ENCODE peak calls at places on chromosome 18, in ten cellular contexts. One of them, this sample, is unnamed. For H3K27me3 and H3K36me3, the result is how much of the 10 kb centered on the place peaks cover.

GRCh38 chr18:62877448-62878221 is 162.3 kb downstream of the PHLPP1 start:
- DNase-seq in adrenal gland: no peak
- DNase-seq in upper lobe of right lung: no peak
- DNase-seq in kidney epithelial cell: no peak
- DNase-seq in fibroblast of lung: peak
- DNase-seq in adipocyte: peak
- DNase-seq in stomach: no peak
- DNase-seq in aorta: no peak
- DNase-seq in tibial nerve: no peak
- DNase-seq in MM.1S: no peak
- DNase-seq in this sample: peak

GRCh38 chr18:57755473-57756067 is 47.5 kb downstream of the ATP8B1 start:
- DNase-seq in tibial nerve: no peak
- DNase-seq in adrenal gland: no peak
- DNase-seq in adipocyte: no peak
- DNase-seq in kidney epithelial cell: no peak
- DNase-seq in upper lobe of right lung: no peak
- DNase-seq in fibroblast of lung: no peak
- DNase-seq in MM.1S: no peak
- DNase-seq in aorta: no peak
- DNase-seq in stomach: no peak
- DNase-seq in this sample: no peak

GRCh38 chr18:65093341-65093740 is 657.5 kb upstream of the CDH7 start:
- DNase-seq in adrenal gland: no peak
- DNase-seq in tibial nerve: no peak
- DNase-seq in upper lobe of right lung: no peak
- DNase-seq in aorta: no peak
- DNase-seq in kidney epithelial cell: no peak
- DNase-seq in fibroblast of lung: no peak
- DNase-seq in adipocyte: no peak
- DNase-seq in MM.1S: no peak
- DNase-seq in stomach: no peak
- DNase-seq in this sample: no peak

GRCh38 chr18:3704556-3705162 is 254.7 kb downstream of the TGIF1 start:
- DNase-seq in upper lobe of right lung: no peak
- DNase-seq in adrenal gland: no peak
- DNase-seq in kidney epithelial cell: no peak
- DNase-seq in tibial nerve: no peak
- DNase-seq in MM.1S: no peak
- DNase-seq in stomach: no peak
- DNase-seq in fibroblast of lung: no peak
- DNase-seq in adipocyte: no peak
- DNase-seq in aorta: no peak
- DNase-seq in this sample: no peak

GRCh38 chr18:9612215-9612830 is 2.0 kb downstream of the PPP4R1 start:
- DNase-seq in upper lobe of right lung: no peak
- DNase-seq in kidney epithelial cell: no peak
- DNase-seq in MM.1S: peak
- DNase-seq in fibroblast of lung: peak
- DNase-seq in adrenal gland: peak
- DNase-seq in tibial nerve: no peak
- DNase-seq in stomach: peak
- DNase-seq in aorta: no peak
- DNase-seq in adipocyte: peak
- DNase-seq in this sample: peak

GRCh38 chr18:57447154-57447621 is 12.0 kb downstream of the ONECUT2 start:
- DNase-seq in adipocyte: peak
- DNase-seq in MM.1S: peak
- DNase-seq in tibial nerve: no peak
- DNase-seq in fibroblast of lung: peak
- DNase-seq in aorta: no peak
- DNase-seq in kidney epithelial cell: no peak
- DNase-seq in upper lobe of right lung: no peak
- DNase-seq in adrenal gland: no peak
- DNase-seq in stomach: no peak
- DNase-seq in this sample: peak

GRCh38 chr18:58321986-58322385 is 278.0 kb downstream of the NEDD4L start:
- DNase-seq in fibroblast of lung: peak
- DNase-seq in MM.1S: peak
- DNase-seq in kidney epithelial cell: peak
- DNase-seq in stomach: peak
- DNase-seq in adipocyte: peak
- DNase-seq in aorta: no peak
- DNase-seq in upper lobe of right lung: no peak
- DNase-seq in tibial nerve: no peak
- DNase-seq in adrenal gland: peak
- DNase-seq in this sample: peak

GRCh38 chr18:40152859-40153258 is 1802.2 kb upstream of the PIK3C3 start:
- DNase-seq in stomach: no peak
- DNase-seq in aorta: no peak
- DNase-seq in MM.1S: no peak
- DNase-seq in tibial nerve: no peak
- DNase-seq in kidney epithelial cell: no peak
- DNase-seq in fibroblast of lung: peak
- DNase-seq in adrenal gland: no peak
- DNase-seq in adipocyte: no peak
- DNase-seq in upper lobe of right lung: no peak
- DNase-seq in this sample: no peak

GRCh38 chr18:54926593-54927297 is 32.5 kb downstream of the CCDC68 start:
- DNase-seq in adipocyte: peak
- DNase-seq in kidney epithelial cell: no peak
- DNase-seq in stomach: no peak
- DNase-seq in aorta: no peak
- DNase-seq in tibial nerve: no peak
- DNase-seq in MM.1S: no peak
- DNase-seq in adrenal gland: no peak
- DNase-seq in upper lobe of right lung: no peak
- DNase-seq in fibroblast of lung: peak
- DNase-seq in this sample: no peak

GRCh38 chr18:48798334-48799197 is 152.2 kb downstream of the SMAD7 start:
- DNase-seq in aorta: peak
- DNase-seq in upper lobe of right lung: peak
- DNase-seq in kidney epithelial cell: no peak
- DNase-seq in MM.1S: no peak
- DNase-seq in fibroblast of lung: no peak
- DNase-seq in adipocyte: no peak
- DNase-seq in adrenal gland: no peak
- DNase-seq in tibial nerve: no peak
- DNase-seq in stomach: peak
- DNase-seq in this sample: no peak

GRCh38 chr18:36411745-36412168 is 114.2 kb downstream of the FHOD3 start:
- DNase-seq in upper lobe of right lung: no peak
- DNase-seq in adipocyte: no peak
- DNase-seq in aorta: no peak
- DNase-seq in stomach: no peak
- DNase-seq in kidney epithelial cell: no peak
- DNase-seq in MM.1S: no peak
- DNase-seq in adrenal gland: no peak
- DNase-seq in fibroblast of lung: peak
- DNase-seq in tibial nerve: no peak
- DNase-seq in this sample: peak

GRCh38 chr18:53785811-53786210 is 438.7 kb downstream of the MBD2 start:
- DNase-seq in MM.1S: no peak
- DNase-seq in adipocyte: no peak
- DNase-seq in kidney epithelial cell: no peak
- DNase-seq in aorta: no peak
- DNase-seq in tibial nerve: no peak
- DNase-seq in stomach: no peak
- DNase-seq in adrenal gland: no peak
- DNase-seq in upper lobe of right lung: no peak
- DNase-seq in fibroblast of lung: no peak
- DNase-seq in this sample: no peak

GRCh38 chr18:59383831-59384230 is 24.8 kb upstream of the LMAN1 start:
- DNase-seq in adrenal gland: no peak
- DNase-seq in MM.1S: no peak
- DNase-seq in stomach: no peak
- DNase-seq in kidney epithelial cell: no peak
- DNase-seq in fibroblast of lung: no peak
- DNase-seq in tibial nerve: no peak
- DNase-seq in adipocyte: no peak
- DNase-seq in upper lobe of right lung: no peak
- DNase-seq in aorta: no peak
- DNase-seq in this sample: no peak

GRCh38 chr18:62846334-62846733 is 131.0 kb downstream of the PHLPP1 start:
- DNase-seq in kidney epithelial cell: no peak
- DNase-seq in upper lobe of right lung: no peak
- DNase-seq in fibroblast of lung: no peak
- DNase-seq in aorta: no peak
- DNase-seq in adipocyte: no peak
- DNase-seq in tibial nerve: no peak
- DNase-seq in adrenal gland: no peak
- DNase-seq in stomach: no peak
- DNase-seq in MM.1S: no peak
- DNase-seq in this sample: no peak

GRCh38 chr18:54612237-54612636 is 21.2 kb downstream of the DYNAP start:
- DNase-seq in adipocyte: no peak
- DNase-seq in fibroblast of lung: no peak
- DNase-seq in tibial nerve: no peak
- DNase-seq in kidney epithelial cell: no peak
- DNase-seq in aorta: no peak
- DNase-seq in upper lobe of right lung: no peak
- DNase-seq in adrenal gland: no peak
- DNase-seq in MM.1S: no peak
- DNase-seq in stomach: no peak
- DNase-seq in this sample: no peak

GRCh38 chr18:79769698-79770500 is 27.8 kb upstream of the KCNG2 start:
- DNase-seq in MM.1S: no peak
- DNase-seq in adrenal gland: no peak
- DNase-seq in kidney epithelial cell: no peak
- DNase-seq in fibroblast of lung: no peak
- DNase-seq in upper lobe of right lung: peak
- DNase-seq in tibial nerve: no peak
- DNase-seq in aorta: peak
- DNase-seq in adipocyte: no peak
- DNase-seq in stomach: no peak
- DNase-seq in this sample: peak

GRCh38 chr18:10377956-10378355 is 76.5 kb upstream of the APCDD1 start:
- DNase-seq in aorta: no peak
- DNase-seq in stomach: no peak
- DNase-seq in adipocyte: peak
- DNase-seq in fibroblast of lung: peak
- DNase-seq in kidney epithelial cell: no peak
- DNase-seq in MM.1S: no peak
- DNase-seq in upper lobe of right lung: no peak
- DNase-seq in tibial nerve: no peak
- DNase-seq in adrenal gland: no peak
- DNase-seq in this sample: no peak

GRCh38 chr18:60534539-60534938 is 162.0 kb upstream of the MC4R start:
- DNase-seq in adrenal gland: no peak
- DNase-seq in MM.1S: no peak
- DNase-seq in upper lobe of right lung: no peak
- DNase-seq in kidney epithelial cell: peak
- DNase-seq in stomach: no peak
- DNase-seq in adipocyte: peak
- DNase-seq in fibroblast of lung: peak
- DNase-seq in aorta: no peak
- DNase-seq in tibial nerve: no peak
- DNase-seq in this sample: no peak

GRCh38 chr18:6746386-6746960 is 17.0 kb downstream of the ARHGAP28 start:
- DNase-seq in tibial nerve: no peak
- DNase-seq in aorta: no peak
- DNase-seq in adipocyte: peak
- DNase-seq in upper lobe of right lung: no peak
- DNase-seq in adrenal gland: no peak
- DNase-seq in stomach: no peak
- DNase-seq in MM.1S: no peak
- DNase-seq in kidney epithelial cell: no peak
- DNase-seq in fibroblast of lung: peak
- DNase-seq in this sample: no peak

GRCh38 chr18:52046842-52047241 is 293.2 kb upstream of the DCC start:
- DNase-seq in aorta: no peak
- DNase-seq in fibroblast of lung: no peak
- DNase-seq in adrenal gland: no peak
- DNase-seq in stomach: no peak
- DNase-seq in upper lobe of right lung: no peak
- DNase-seq in tibial nerve: no peak
- DNase-seq in kidney epithelial cell: no peak
- DNase-seq in MM.1S: no peak
- DNase-seq in adipocyte: no peak
- DNase-seq in this sample: no peak
- H3K4me3 ChIP-seq in aorta: no peak
- H3K4me3 ChIP-seq in fibroblast of lung: no peak
- H3K4me3 ChIP-seq in adrenal gland: no peak
- H3K4me3 ChIP-seq in stomach: no peak
- H3K4me3 ChIP-seq in upper lobe of right lung: no peak
- H3K4me3 ChIP-seq in tibial nerve: no peak
- H3K4me3 ChIP-seq in kidney epithelial cell: no peak
- H3K4me3 ChIP-seq in MM.1S: no peak
- H3K4me3 ChIP-seq in adipocyte: no peak
- H3K4me3 ChIP-seq in this sample: no peak

GRCh38 chr18:5107990-5108389 is 89.1 kb downstream of the AKAIN1 start:
- DNase-seq in aorta: no peak
- DNase-seq in upper lobe of right lung: no peak
- DNase-seq in adipocyte: no peak
- DNase-seq in MM.1S: peak
- DNase-seq in kidney epithelial cell: no peak
- DNase-seq in fibroblast of lung: no peak
- DNase-seq in tibial nerve: no peak
- DNase-seq in adrenal gland: no peak
- DNase-seq in stomach: no peak
- DNase-seq in this sample: no peak
- H3K27me3 ChIP-seq in aorta: under half
- H3K27me3 ChIP-seq in upper lobe of right lung: under half
- H3K27me3 ChIP-seq in adipocyte: under half
- H3K27me3 ChIP-seq in MM.1S: under half
- H3K27me3 ChIP-seq in kidney epithelial cell: under half
- H3K27me3 ChIP-seq in fibroblast of lung: under half
- H3K27me3 ChIP-seq in tibial nerve: under half
- H3K27me3 ChIP-seq in adrenal gland: under half
- H3K27me3 ChIP-seq in stomach: under half
- H3K27me3 ChIP-seq in this sample: under half

DNA sequence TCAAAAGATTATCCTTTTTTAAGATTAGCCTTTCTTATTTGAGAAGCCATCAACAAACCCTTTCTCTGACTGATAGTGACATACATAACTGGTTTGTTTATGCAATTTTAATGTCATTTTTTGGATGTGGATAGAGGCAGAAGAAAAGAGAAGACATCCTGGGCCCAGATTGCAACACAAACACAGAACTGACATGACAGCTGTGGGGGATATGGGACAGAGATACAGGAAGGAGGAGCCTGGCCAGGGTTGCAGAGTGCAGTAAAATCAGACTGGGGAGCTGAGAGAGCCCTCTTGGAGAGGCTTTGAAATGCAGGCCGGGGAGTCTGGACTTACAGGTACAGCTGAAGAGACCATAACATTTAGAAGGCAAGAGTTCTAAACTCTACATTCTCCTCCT is 65.1 kb downstream of the SIGLEC15 start:
- DNase-seq in fibroblast of lung: no peak
- DNase-seq in adipocyte: no peak
- DNase-seq in MM.1S: no peak
- DNase-seq in upper lobe of right lung: no peak
- DNase-seq in aorta: no peak
- DNase-seq in adrenal gland: no peak
- DNase-seq in tibial nerve: no peak
- DNase-seq in stomach: no peak
- DNase-seq in kidney epithelial cell: no peak
- DNase-seq in this sample: no peak
- H3K36me3 ChIP-seq in fibroblast of lung: under half
- H3K36me3 ChIP-seq in adipocyte: half or more
- H3K36me3 ChIP-seq in MM.1S: under half
- H3K36me3 ChIP-seq in upper lobe of right lung: half or more
- H3K36me3 ChIP-seq in aorta: under half
- H3K36me3 ChIP-seq in adrenal gland: under half
- H3K36me3 ChIP-seq in tibial nerve: under half
- H3K36me3 ChIP-seq in stomach: half or more
- H3K36me3 ChIP-seq in kidney epithelial cell: under half
- H3K36me3 ChIP-seq in this sample: under half

GRCh38 chr18:31486165-31486564 is 11.8 kb upstream of the DSG2 start:
- DNase-seq in tibial nerve: no peak
- DNase-seq in MM.1S: no peak
- DNase-seq in kidney epithelial cell: no peak
- DNase-seq in stomach: no peak
- DNase-seq in fibroblast of lung: no peak
- DNase-seq in aorta: no peak
- DNase-seq in upper lobe of right lung: no peak
- DNase-seq in adrenal gland: no peak
- DNase-seq in adipocyte: no peak
- DNase-seq in this sample: no peak
- H3K4me3 ChIP-seq in tibial nerve: no peak
- H3K4me3 ChIP-seq in MM.1S: no peak
- H3K4me3 ChIP-seq in kidney epithelial cell: no peak
- H3K4me3 ChIP-seq in stomach: no peak
- H3K4me3 ChIP-seq in fibroblast of lung: no peak
- H3K4me3 ChIP-seq in aorta: no peak
- H3K4me3 ChIP-seq in upper lobe of right lung: no peak
- H3K4me3 ChIP-seq in adrenal gland: no peak
- H3K4me3 ChIP-seq in adipocyte: no peak
- H3K4me3 ChIP-seq in this sample: no peak